ENCODE peak calls at places on chromosomes 2 and 18, in four cellular contexts. One of them, this sample, is unnamed.

GRCh38 chr2:127172306-127172705 is 47.8 kb downstream of the CYP27C1 start:
- DNase-seq in activated gamma-delta T cell treated with Interleukin-2 at 50 U/mL for 16 hours: no peak
- DNase-seq in EL: no peak
- DNase-seq in colonic mucosa: no peak
- DNase-seq in this sample: no peak

GRCh38 chr2:120606931-120607330 is 128.7 kb upstream of the GLI2 start:
- DNase-seq in activated gamma-delta T cell treated with Interleukin-2 at 50 U/mL for 16 hours: no peak
- DNase-seq in EL: no peak
- DNase-seq in colonic mucosa: no peak
- DNase-seq in this sample: no peak

GRCh38 chr18:44229693-44230108 is 451.0 kb upstream of the SETBP1 start:
- DNase-seq in colonic mucosa: peak
- DNase-seq in EL: peak
- DNase-seq in activated gamma-delta T cell treated with Interleukin-2 at 50 U/mL for 16 hours: no peak
- DNase-seq in this sample: peak

GRCh38 chr2:136242687-136243277 is 124.8 kb upstream of the CXCR4 start:
- DNase-seq in EL: peak
- DNase-seq in activated gamma-delta T cell treated with Interleukin-2 at 50 U/mL for 16 hours: peak
- DNase-seq in colonic mucosa: no peak
- DNase-seq in this sample: no peak

GRCh38 chr2:166372046-166372445 is 3.7 kb downstream of the SCN9A start:
- DNase-seq in EL: peak
- DNase-seq in colonic mucosa: no peak
- DNase-seq in activated gamma-delta T cell treated with Interleukin-2 at 50 U/mL for 16 hours: no peak
- DNase-seq in this sample: no peak

GRCh38 chr2:25528173-25528572 is 145.2 kb downstream of the DTNB start:
- DNase-seq in EL: peak
- DNase-seq in colonic mucosa: no peak
- DNase-seq in activated gamma-delta T cell treated with Interleukin-2 at 50 U/mL for 16 hours: no peak
- DNase-seq in this sample: peak

GRCh38 chr2:219421323-219421722 is 3.1 kb downstream of the DES start:
- DNase-seq in activated gamma-delta T cell treated with Interleukin-2 at 50 U/mL for 16 hours: no peak
- DNase-seq in EL: no peak
- DNase-seq in colonic mucosa: no peak
- DNase-seq in this sample: no peak

GRCh38 chr2:174873457-174873856 is 109.2 kb upstream of the CHRNA1 start:
- DNase-seq in activated gamma-delta T cell treated with Interleukin-2 at 50 U/mL for 16 hours: no peak
- DNase-seq in colonic mucosa: no peak
- DNase-seq in EL: peak
- DNase-seq in this sample: peak

GRCh38 chr2:176161817-176162626 is 4.9 kb downstream of the HOXD3 start:
- DNase-seq in colonic mucosa: no peak
- DNase-seq in EL: peak
- DNase-seq in activated gamma-delta T cell treated with Interleukin-2 at 50 U/mL for 16 hours: no peak
- DNase-seq in this sample: peak

GRCh38 chr18:56028514-56028913 is 440.5 kb upstream of the TCF4 start:
- DNase-seq in colonic mucosa: no peak
- DNase-seq in EL: peak
- DNase-seq in activated gamma-delta T cell treated with Interleukin-2 at 50 U/mL for 16 hours: no peak
- DNase-seq in this sample: no peak

GRCh38 chr2:101185656-101186055 is 34.5 kb upstream of the TBC1D8 start:
- DNase-seq in colonic mucosa: no peak
- DNase-seq in EL: no peak
- DNase-seq in activated gamma-delta T cell treated with Interleukin-2 at 50 U/mL for 16 hours: no peak
- DNase-seq in this sample: no peak

GRCh38 chr2:98773169-98773568 is 42.2 kb upstream of the MGAT4A start:
- DNase-seq in colonic mucosa: no peak
- DNase-seq in activated gamma-delta T cell treated with Interleukin-2 at 50 U/mL for 16 hours: no peak
- DNase-seq in EL: no peak
- DNase-seq in this sample: no peak

GRCh38 chr2:127694986-127695385 is 6.3 kb upstream of the SFT2D3 start:
- DNase-seq in EL: no peak
- DNase-seq in activated gamma-delta T cell treated with Interleukin-2 at 50 U/mL for 16 hours: no peak
- DNase-seq in colonic mucosa: no peak
- DNase-seq in this sample: peak

This sample was measured in cardiac fibroblast.